ENCODE peak calls at places on chromosomes 3 and 15, in six cellular contexts. R, S, B, G, M and N are unnamed samples.
A peak's percentile ranks its signal among the peaks of the same experiment; 100 is the strongest.

GRCh38 chr3:117706037-117706436 is 996.5 kb downstream of the TUSC7 start:
- DNase-seq in R (no peak), S (no peak), B (no peak), G (no peak), M (no peak), N (no peak)

GRCh38 chr3:16883726-16884083 is 1.1 kb upstream of the PLCL2 start:
- DNase-seq in R (no peak), S (no peak), B (no peak), G (no peak), M (no peak), N (no peak)

GRCh38 chr3:108222813-108223307 is 636 bp upstream of the IFT57 start:
- DNase-seq in R (no peak), S (no peak), B (no peak), G (no peak), M (no peak), N (no peak)

GRCh38 chr15:34847598-34847997 is 52.2 kb upstream of the ACTC1 start:
- DNase-seq in R (no peak), S (no peak), B (no peak), G (no peak), M (no peak), N (no peak)

GRCh38 chr15:38490231-38490630 is 36.3 kb downstream of the FAM98B start:
- DNase-seq in R (no peak), S (no peak), B (no peak), G (no peak), M (no peak), N (no peak)

GRCh38 chr3:105746226-105746996 is 122.4 kb downstream of the CBLB start:
- DNase-seq in R (no peak), S (no peak), B (no peak), G (no peak), M (peak; percentile 34), N (no peak)

GRCh38 chr3:71369733-71370391 is 213.7 kb downstream of the FOXP1 start:
- DNase-seq in R (no peak), S (no peak), B (no peak), G (no peak), M (no peak), N (no peak)

GRCh38 chr3:133996251-133996661 is 33.5 kb downstream of the SLCO2A1 start:
- DNase-seq in R (no peak), S (no peak), B (no peak), G (no peak), M (no peak), N (no peak)

GRCh38 chr3:48474619-48475018 is 28.1 kb downstream of the ATRIP start:
- DNase-seq in R (no peak), S (no peak), B (peak; percentile 81), G (no peak), M (peak; percentile 32), N (peak; percentile 78)

GRCh38 chr3:9757427-9757826 is 7.7 kb downstream of the OGG1 start:
- DNase-seq in R (no peak), S (no peak), B (no peak), G (no peak), M (no peak), N (no peak)

GRCh38 chr3:74000715-74001114 is 376.0 kb upstream of the PDZRN3 start:
- DNase-seq in R (no peak), S (no peak), B (no peak), G (no peak), M (no peak), N (no peak)

GRCh38 chr3:50303038-50303815 is at the start of gene HYAL1:
- DNase-seq in R (peak; percentile 61), S (peak; percentile 81), B (peak; percentile 85), G (no peak), M (peak; percentile 91), N (peak; percentile 91)

GRCh38 chr15:33150516-33150915 is 44.0 kb downstream of the FMN1 start:
- DNase-seq in R (no peak), S (no peak), B (no peak), G (no peak), M (no peak), N (no peak)

GRCh38 chr15:34582461-34583357 is 742 bp downstream of the GOLGA8B start:
- DNase-seq in R (peak; percentile 2), S (peak; percentile 75), B (peak; percentile 61), G (no peak), M (no peak), N (peak; percentile 35)

GRCh38 chr3:79297242-79297641 is 470.6 kb downstream of the ROBO1 start:
- DNase-seq in R (no peak), S (no peak), B (no peak), G (no peak), M (peak; percentile 51), N (no peak)

GRCh38 chr3:128521715-128522114 is 28.7 kb upstream of the GATA2 start:
- DNase-seq in R (no peak), S (no peak), B (no peak), G (no peak), M (no peak), N (no peak)

GRCh38 chr3:139309880-139310279 is 33.9 kb upstream of the MRPS22 start:
- DNase-seq in R (no peak), S (peak; percentile 50), B (no peak), G (no peak), M (peak; percentile 19), N (no peak)

GRCh38 chr3:7400360-7400759 is 539.4 kb downstream of the GRM7 start:
- DNase-seq in R (no peak), S (no peak), B (no peak), G (no peak), M (no peak), N (no peak)

GRCh38 chr3:57464801-57465200 is 79.3 kb downstream of the DNAH12 start:
- DNase-seq in R (peak; percentile 29), S (no peak), B (no peak), G (no peak), M (peak; percentile 14), N (no peak)

GRCh38 chr3:141261472-141262171 is 30.0 kb downstream of the PXYLP1 start:
- DNase-seq in R (no peak), S (no peak), B (no peak), G (no peak), M (no peak), N (no peak)

GRCh38 chr3:171187706-171188290 is 161.3 kb upstream of the SLC2A2 start:
- DNase-seq in R (no peak), S (peak; percentile 32), B (no peak), G (no peak), M (peak; percentile 47), N (no peak)

GRCh38 chr15:58932791-58933310 is 628 bp downstream of the SLTM start:
- DNase-seq in R (no peak), S (no peak), B (no peak), G (no peak), M (no peak), N (no peak)

GRCh38 chr15:64224508-64224907 is 61.7 kb upstream of the PPIB start:
- DNase-seq in R (no peak), S (no peak), B (no peak), G (no peak), M (peak; percentile 10), N (no peak)

GRCh38 chr15:90912770-90913075 is 9.6 kb downstream of the MAN2A2 start:
- DNase-seq in R (no peak), S (no peak), B (no peak), G (no peak), M (no peak), N (no peak)

GRCh38 chr3:150180349-150180748 is 209.7 kb upstream of the PFN2 start:
- DNase-seq in R (no peak), S (no peak), B (no peak), G (no peak), M (peak; percentile 61), N (no peak)
- TF ChIP-seq ATF3 in R (no peak), S (no peak), B (no peak), G (no peak), M (no peak), N (no peak)

DNA sequence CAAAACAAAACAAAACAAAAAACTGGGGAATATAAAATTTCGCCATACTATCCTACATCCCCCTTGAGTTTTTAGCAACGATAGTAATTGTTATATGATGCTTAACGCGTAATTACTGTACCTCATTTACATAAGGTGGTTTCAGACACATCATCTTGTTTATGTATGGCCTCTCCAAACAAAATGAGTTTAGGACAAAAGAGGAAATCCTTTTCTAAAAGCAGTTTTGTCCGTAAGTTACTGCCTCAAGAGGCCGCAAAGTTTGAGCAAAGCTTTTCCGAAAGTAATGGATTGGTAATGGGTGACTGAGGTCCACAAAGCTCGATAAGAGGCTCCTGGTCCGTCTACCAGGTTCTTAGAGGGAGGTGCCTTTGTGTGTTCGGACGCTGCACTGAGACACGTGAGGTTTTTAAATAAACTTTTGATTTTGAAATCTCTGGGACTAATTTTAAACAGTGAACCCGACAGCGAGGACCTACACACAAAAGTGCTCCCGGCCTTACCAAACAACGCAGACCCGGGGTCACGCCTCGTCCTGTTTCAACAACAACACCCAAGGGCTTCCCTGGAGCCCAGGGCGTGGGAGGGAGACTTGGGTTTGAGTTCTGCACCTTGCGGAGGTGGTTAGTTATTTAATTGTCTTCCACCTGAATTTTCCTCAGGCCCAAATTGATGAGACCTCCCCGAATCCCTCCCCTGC is 505 bp upstream of the C15orf61 start:
- DNase-seq in R (no peak), S (no peak), B (no peak), G (no peak), M (no peak), N (no peak)
- TF ChIP-seq ATF3 in R (no peak), S (no peak), B (no peak), G (no peak), M (no peak), N (no peak)

DNA sequence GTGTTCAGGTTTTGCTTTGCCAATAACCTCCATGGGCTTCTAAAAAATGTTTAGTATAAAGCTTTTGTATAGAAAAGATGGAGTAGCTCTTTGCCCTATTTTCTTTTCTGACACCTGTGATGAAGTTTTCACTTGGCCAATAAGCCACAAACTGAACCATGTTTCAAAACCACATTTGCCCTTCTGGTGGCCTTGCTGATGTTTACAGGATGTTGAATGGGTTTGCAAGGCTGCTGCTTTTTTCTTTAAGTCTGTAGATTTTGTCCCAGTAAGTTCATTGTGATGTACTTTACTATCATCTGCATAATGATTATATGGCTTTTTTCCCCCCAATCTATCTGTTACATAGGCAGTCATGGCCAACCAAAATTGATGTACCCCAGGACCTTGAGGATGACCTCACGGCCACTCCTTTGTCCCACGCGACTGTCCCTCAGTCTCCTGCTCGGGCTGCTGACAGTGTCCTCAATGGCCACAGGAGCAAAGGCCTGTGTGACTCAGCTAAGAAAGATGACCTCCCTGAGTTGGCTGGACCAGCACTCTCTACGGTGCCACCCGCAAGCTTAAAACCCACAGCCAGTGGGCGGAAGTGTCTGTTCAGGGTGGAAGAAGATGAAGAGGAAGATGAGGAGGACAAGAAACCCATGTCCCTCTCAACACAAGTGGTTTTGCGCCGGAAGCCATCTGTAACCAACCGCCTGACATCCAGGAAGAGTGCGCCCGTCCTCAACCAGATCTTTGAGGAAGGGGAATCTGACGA is 60.8 kb downstream of the SNRK start:
- DNase-seq in R (no peak), S (no peak), B (no peak), G (no peak), M (no peak), N (no peak)
- TF ChIP-seq ATF3 in R (no peak), S (no peak), B (no peak), G (no peak), M (no peak), N (no peak)

GRCh38 chr15:27769652-27770051 is 329.5 kb downstream of the OCA2 start:
- DNase-seq in R (no peak), S (no peak), B (no peak), G (no peak), M (no peak), N (no peak)

GRCh38 chr15:27770086-27770607 is 329.0 kb downstream of the OCA2 start:
- DNase-seq in R (no peak), S (no peak), B (no peak), G (no peak), M (no peak), N (no peak)

GRCh38 chr15:27767918-27768640 is 331.0 kb downstream of the OCA2 start:
- DNase-seq in R (no peak), S (no peak), B (no peak), G (no peak), M (no peak), N (peak; percentile 44)

GRCh38 chr15:27770769-27771554 is 328.2 kb downstream of the OCA2 start:
- DNase-seq in R (no peak), S (no peak), B (no peak), G (no peak), M (no peak), N (no peak)

GRCh38 chr15:27768731-27769510 is 330.2 kb downstream of the OCA2 start:
- DNase-seq in R (no peak), S (no peak), B (no peak), G (no peak), M (no peak), N (no peak)
- TF ChIP-seq ATF3 in R (no peak), S (no peak), B (no peak), G (no peak), M (no peak), N (no peak)